ENCODE peak calls at places on chromosomes 5 and 9, in seven cellular contexts. One of them, this sample, is unnamed.

GRCh38 chr5:140881889-140882590 is at the start of gene PCDHA13:
- DNase-seq in EH: no peak
- DNase-seq in T-cell: no peak
- DNase-seq in ELF-1: peak; percentile 29
- DNase-seq in stimulated activated CD4-positive, alpha-beta T cell treated with anti-CD3 and anti-CD28 coated beads, Interleukin-2, amount 100 ng/mL, for 48 hours: no peak
- DNase-seq in amygdala: no peak
- DNase-seq in AG09319: no peak
- DNase-seq in this sample: no peak

GRCh38 chr5:85484982-85485574 is 1100.4 kb upstream of the EDIL3 start:
- DNase-seq in EH: no peak
- DNase-seq in T-cell: no peak
- DNase-seq in ELF-1: no peak
- DNase-seq in AG09319: no peak
- DNase-seq in stimulated activated CD4-positive, alpha-beta T cell treated with anti-CD3 and anti-CD28 coated beads, Interleukin-2, amount 100 ng/mL, for 48 hours: no peak
- DNase-seq in amygdala: no peak
- DNase-seq in this sample: no peak

GRCh38 chr5:61631438-61631941 is 299.4 kb downstream of the ZSWIM6 start:
- DNase-seq in AG09319: no peak
- DNase-seq in ELF-1: no peak
- DNase-seq in amygdala: peak; percentile 88
- DNase-seq in T-cell: no peak
- DNase-seq in EH: no peak
- DNase-seq in stimulated activated CD4-positive, alpha-beta T cell treated with anti-CD3 and anti-CD28 coated beads, Interleukin-2, amount 100 ng/mL, for 48 hours: no peak
- DNase-seq in this sample: no peak

GRCh38 chr9:37984672-37985611 is 81.0 kb upstream of the SLC25A51 start:
- DNase-seq in stimulated activated CD4-positive, alpha-beta T cell treated with anti-CD3 and anti-CD28 coated beads, Interleukin-2, amount 100 ng/mL, for 48 hours: no peak
- DNase-seq in amygdala: no peak
- DNase-seq in AG09319: no peak
- DNase-seq in EH: peak; percentile 87
- DNase-seq in ELF-1: peak; percentile 73
- DNase-seq in T-cell: no peak
- DNase-seq in this sample: no peak

GRCh38 chr5:37789991-37790390 is 49.9 kb downstream of the GDNF start:
- DNase-seq in amygdala: no peak
- DNase-seq in EH: peak; percentile 83
- DNase-seq in AG09319: no peak
- DNase-seq in T-cell: no peak
- DNase-seq in ELF-1: no peak
- DNase-seq in stimulated activated CD4-positive, alpha-beta T cell treated with anti-CD3 and anti-CD28 coated beads, Interleukin-2, amount 100 ng/mL, for 48 hours: no peak
- DNase-seq in this sample: no peak

GRCh38 chr5:122316652-122317051 is 4.6 kb downstream of the SNCAIP start:
- DNase-seq in T-cell: no peak
- DNase-seq in EH: no peak
- DNase-seq in AG09319: no peak
- DNase-seq in amygdala: no peak
- DNase-seq in stimulated activated CD4-positive, alpha-beta T cell treated with anti-CD3 and anti-CD28 coated beads, Interleukin-2, amount 100 ng/mL, for 48 hours: no peak
- DNase-seq in ELF-1: no peak
- DNase-seq in this sample: no peak

GRCh38 chr9:116566677-116567488 is 120.2 kb upstream of the TRIM32 start:
- DNase-seq in stimulated activated CD4-positive, alpha-beta T cell treated with anti-CD3 and anti-CD28 coated beads, Interleukin-2, amount 100 ng/mL, for 48 hours: no peak
- DNase-seq in T-cell: no peak
- DNase-seq in ELF-1: no peak
- DNase-seq in EH: peak; percentile 84
- DNase-seq in AG09319: no peak
- DNase-seq in amygdala: no peak
- DNase-seq in this sample: no peak

GRCh38 chr9:16236882-16237281 is 633.6 kb downstream of the BNC2 start:
- DNase-seq in EH: peak; percentile 93
- DNase-seq in amygdala: no peak
- DNase-seq in ELF-1: no peak
- DNase-seq in stimulated activated CD4-positive, alpha-beta T cell treated with anti-CD3 and anti-CD28 coated beads, Interleukin-2, amount 100 ng/mL, for 48 hours: no peak
- DNase-seq in T-cell: no peak
- DNase-seq in AG09319: no peak
- DNase-seq in this sample: no peak

GRCh38 chr9:37650873-37651768 is at the start of gene FRMPD1:
- DNase-seq in AG09319: no peak
- DNase-seq in EH: peak; percentile 52
- DNase-seq in ELF-1: peak; percentile 69
- DNase-seq in T-cell: peak; percentile 50
- DNase-seq in stimulated activated CD4-positive, alpha-beta T cell treated with anti-CD3 and anti-CD28 coated beads, Interleukin-2, amount 100 ng/mL, for 48 hours: peak; percentile 39
- DNase-seq in amygdala: peak; percentile 27
- DNase-seq in this sample: no peak

GRCh38 chr9:108838017-108838416 is 17.8 kb downstream of the ACTL7B start:
- DNase-seq in AG09319: no peak
- DNase-seq in EH: peak; percentile 30
- DNase-seq in stimulated activated CD4-positive, alpha-beta T cell treated with anti-CD3 and anti-CD28 coated beads, Interleukin-2, amount 100 ng/mL, for 48 hours: no peak
- DNase-seq in amygdala: no peak
- DNase-seq in T-cell: no peak
- DNase-seq in ELF-1: no peak
- DNase-seq in this sample: no peak

GRCh38 chr5:173954671-173955605 is 34.0 kb upstream of the C5orf47 start:
- DNase-seq in AG09319: peak; percentile 34
- DNase-seq in stimulated activated CD4-positive, alpha-beta T cell treated with anti-CD3 and anti-CD28 coated beads, Interleukin-2, amount 100 ng/mL, for 48 hours: no peak
- DNase-seq in ELF-1: no peak
- DNase-seq in EH: peak; percentile 89
- DNase-seq in amygdala: no peak
- DNase-seq in T-cell: no peak
- DNase-seq in this sample: peak; percentile 80

GRCh38 chr9:4549751-4550295 is 59.6 kb downstream of the SLC1A1 start:
- DNase-seq in ELF-1: no peak
- DNase-seq in EH: peak; percentile 38
- DNase-seq in amygdala: no peak
- DNase-seq in AG09319: no peak
- DNase-seq in stimulated activated CD4-positive, alpha-beta T cell treated with anti-CD3 and anti-CD28 coated beads, Interleukin-2, amount 100 ng/mL, for 48 hours: no peak
- DNase-seq in T-cell: no peak
- DNase-seq in this sample: no peak

GRCh38 chr5:159095218-159095617 is 4.5 kb downstream of the EBF1 start:
- DNase-seq in stimulated activated CD4-positive, alpha-beta T cell treated with anti-CD3 and anti-CD28 coated beads, Interleukin-2, amount 100 ng/mL, for 48 hours: no peak
- DNase-seq in T-cell: no peak
- DNase-seq in EH: no peak
- DNase-seq in amygdala: no peak
- DNase-seq in AG09319: no peak
- DNase-seq in ELF-1: peak; percentile 32
- DNase-seq in this sample: no peak

GRCh38 chr5:131974622-131974955 is 29.1 kb upstream of the MEIKIN start:
- DNase-seq in EH: no peak
- DNase-seq in amygdala: no peak
- DNase-seq in stimulated activated CD4-positive, alpha-beta T cell treated with anti-CD3 and anti-CD28 coated beads, Interleukin-2, amount 100 ng/mL, for 48 hours: no peak
- DNase-seq in ELF-1: no peak
- DNase-seq in T-cell: peak; percentile 15
- DNase-seq in AG09319: no peak
- DNase-seq in this sample: no peak

GRCh38 chr9:136018257-136019031 is 57.3 kb upstream of the UBAC1 start:
- DNase-seq in AG09319: no peak
- DNase-seq in ELF-1: no peak
- DNase-seq in amygdala: no peak
- DNase-seq in T-cell: no peak
- DNase-seq in stimulated activated CD4-positive, alpha-beta T cell treated with anti-CD3 and anti-CD28 coated beads, Interleukin-2, amount 100 ng/mL, for 48 hours: no peak
- DNase-seq in EH: no peak
- DNase-seq in this sample: no peak

GRCh38 chr9:120536094-120536493 is 43.9 kb downstream of the CDK5RAP2 start:
- DNase-seq in ELF-1: no peak
- DNase-seq in T-cell: no peak
- DNase-seq in AG09319: no peak
- DNase-seq in amygdala: no peak
- DNase-seq in stimulated activated CD4-positive, alpha-beta T cell treated with anti-CD3 and anti-CD28 coated beads, Interleukin-2, amount 100 ng/mL, for 48 hours: no peak
- DNase-seq in EH: no peak
- DNase-seq in this sample: no peak

GRCh38 chr9:91192379-91192775 is 169.3 kb downstream of the AUH start:
- DNase-seq in T-cell: no peak
- DNase-seq in ELF-1: no peak
- DNase-seq in EH: peak; percentile 29
- DNase-seq in stimulated activated CD4-positive, alpha-beta T cell treated with anti-CD3 and anti-CD28 coated beads, Interleukin-2, amount 100 ng/mL, for 48 hours: no peak
- DNase-seq in AG09319: no peak
- DNase-seq in amygdala: no peak
- DNase-seq in this sample: no peak

GRCh38 chr9:97359147-97359546 is 51.7 kb downstream of the CCDC180 start:
- DNase-seq in EH: no peak
- DNase-seq in ELF-1: no peak
- DNase-seq in AG09319: no peak
- DNase-seq in T-cell: no peak
- DNase-seq in stimulated activated CD4-positive, alpha-beta T cell treated with anti-CD3 and anti-CD28 coated beads, Interleukin-2, amount 100 ng/mL, for 48 hours: no peak
- DNase-seq in amygdala: no peak
- DNase-seq in this sample: no peak

GRCh38 chr5:9456435-9457042 is 89.3 kb downstream of the SEMA5A start:
- DNase-seq in ELF-1: peak; percentile 32
- DNase-seq in EH: peak; percentile 89
- DNase-seq in amygdala: no peak
- DNase-seq in T-cell: no peak
- DNase-seq in stimulated activated CD4-positive, alpha-beta T cell treated with anti-CD3 and anti-CD28 coated beads, Interleukin-2, amount 100 ng/mL, for 48 hours: no peak
- DNase-seq in AG09319: peak; percentile 89
- DNase-seq in this sample: peak; percentile 45

GRCh38 chr5:112604741-112605390 is 132.8 kb upstream of the APC start:
- DNase-seq in T-cell: no peak
- DNase-seq in AG09319: no peak
- DNase-seq in EH: no peak
- DNase-seq in stimulated activated CD4-positive, alpha-beta T cell treated with anti-CD3 and anti-CD28 coated beads, Interleukin-2, amount 100 ng/mL, for 48 hours: no peak
- DNase-seq in amygdala: peak; percentile 27
- DNase-seq in ELF-1: no peak
- DNase-seq in this sample: no peak

GRCh38 chr5:144092510-144092909 is 77.9 kb downstream of the YIPF5 start:
- DNase-seq in ELF-1: no peak
- DNase-seq in EH: no peak
- DNase-seq in stimulated activated CD4-positive, alpha-beta T cell treated with anti-CD3 and anti-CD28 coated beads, Interleukin-2, amount 100 ng/mL, for 48 hours: no peak
- DNase-seq in T-cell: no peak
- DNase-seq in amygdala: no peak
- DNase-seq in AG09319: no peak
- DNase-seq in this sample: no peak

GRCh38 chr9:72948906-72949582 is 3.8 kb downstream of the ALDH1A1 start:
- DNase-seq in EH: no peak
- DNase-seq in amygdala: no peak
- DNase-seq in stimulated activated CD4-positive, alpha-beta T cell treated with anti-CD3 and anti-CD28 coated beads, Interleukin-2, amount 100 ng/mL, for 48 hours: no peak
- DNase-seq in AG09319: no peak
- DNase-seq in T-cell: no peak
- DNase-seq in ELF-1: no peak
- DNase-seq in this sample: no peak

GRCh38 chr5:140114341-140115185 is 654 bp downstream of the PURA start:
- DNase-seq in AG09319: no peak
- DNase-seq in amygdala: peak; percentile 23
- DNase-seq in ELF-1: peak; percentile 78
- DNase-seq in T-cell: peak; percentile 35
- DNase-seq in stimulated activated CD4-positive, alpha-beta T cell treated with anti-CD3 and anti-CD28 coated beads, Interleukin-2, amount 100 ng/mL, for 48 hours: peak; percentile 30
- DNase-seq in EH: peak; percentile 63
- DNase-seq in this sample: no peak

GRCh38 chr5:80825780-80826460 is 134.2 kb upstream of the RASGRF2 start:
- DNase-seq in ELF-1: no peak
- DNase-seq in AG09319: no peak
- DNase-seq in amygdala: no peak
- DNase-seq in T-cell: no peak
- DNase-seq in EH: peak; percentile 18
- DNase-seq in stimulated activated CD4-positive, alpha-beta T cell treated with anti-CD3 and anti-CD28 coated beads, Interleukin-2, amount 100 ng/mL, for 48 hours: no peak
- DNase-seq in this sample: no peak

GRCh38 chr9:129202613-129203555 is 24.8 kb upstream of the IER5L start:
- DNase-seq in stimulated activated CD4-positive, alpha-beta T cell treated with anti-CD3 and anti-CD28 coated beads, Interleukin-2, amount 100 ng/mL, for 48 hours: peak; percentile 91
- DNase-seq in T-cell: peak; percentile 92
- DNase-seq in ELF-1: peak; percentile 86
- DNase-seq in amygdala: peak; percentile 83
- DNase-seq in AG09319: peak; percentile 25
- DNase-seq in EH: peak; percentile 78
- DNase-seq in this sample: no peak

GRCh38 chr5:165258188-165258855 is 1752.9 kb downstream of the MAT2B start:
- DNase-seq in EH: no peak
- DNase-seq in T-cell: no peak
- DNase-seq in stimulated activated CD4-positive, alpha-beta T cell treated with anti-CD3 and anti-CD28 coated beads, Interleukin-2, amount 100 ng/mL, for 48 hours: no peak
- DNase-seq in ELF-1: no peak
- DNase-seq in amygdala: peak; percentile 4
- DNase-seq in AG09319: no peak
- DNase-seq in this sample: no peak

GRCh38 chr9:114732842-114733241 is 50.9 kb upstream of the TEX48 start:
- DNase-seq in T-cell: no peak
- DNase-seq in ELF-1: no peak
- DNase-seq in stimulated activated CD4-positive, alpha-beta T cell treated with anti-CD3 and anti-CD28 coated beads, Interleukin-2, amount 100 ng/mL, for 48 hours: no peak
- DNase-seq in AG09319: no peak
- DNase-seq in amygdala: no peak
- DNase-seq in EH: peak; percentile 27
- DNase-seq in this sample: no peak

GRCh38 chr5:127312131-127312530 is 21.5 kb downstream of the MEGF10 start:
- DNase-seq in stimulated activated CD4-positive, alpha-beta T cell treated with anti-CD3 and anti-CD28 coated beads, Interleukin-2, amount 100 ng/mL, for 48 hours: no peak
- DNase-seq in amygdala: no peak
- DNase-seq in AG09319: no peak
- DNase-seq in T-cell: no peak
- DNase-seq in ELF-1: no peak
- DNase-seq in EH: no peak
- DNase-seq in this sample: no peak

GRCh38 chr5:96968074-96968473 is 32.2 kb downstream of the LNPEP start:
- DNase-seq in stimulated activated CD4-positive, alpha-beta T cell treated with anti-CD3 and anti-CD28 coated beads, Interleukin-2, amount 100 ng/mL, for 48 hours: no peak
- DNase-seq in T-cell: no peak
- DNase-seq in AG09319: no peak
- DNase-seq in EH: peak; percentile 71
- DNase-seq in amygdala: no peak
- DNase-seq in ELF-1: no peak
- DNase-seq in this sample: no peak

GRCh38 chr9:121598167-121599000 is 53.0 kb upstream of the DAB2IP start:
- DNase-seq in ELF-1: peak; percentile 96
- DNase-seq in stimulated activated CD4-positive, alpha-beta T cell treated with anti-CD3 and anti-CD28 coated beads, Interleukin-2, amount 100 ng/mL, for 48 hours: no peak
- DNase-seq in EH: peak; percentile 95
- DNase-seq in AG09319: peak; percentile 57
- DNase-seq in T-cell: no peak
- DNase-seq in amygdala: no peak
- DNase-seq in this sample: peak; percentile 46